ENCODE peak calls at places on chromosomes 16 and 17, in four cellular contexts. M is ovary, G is tibial nerve, H is suprapubic skin. C is an unnamed sample.

GRCh38 chr17:50664788-50665458 is 30.2 kb downstream of the ABCC3 start:
- DNase-seq in M (no peak), G (no peak), H (no peak), C (no peak)

GRCh38 chr17:43328650-43329049 is 70.1 kb upstream of the ARL4D start:
- DNase-seq in M (no peak), G (no peak), H (no peak), C (no peak)

GRCh38 chr16:6674071-6674470 is 658.6 kb upstream of the RBFOX1 start:
- DNase-seq in M (no peak), G (no peak), H (no peak), C (no peak)

GRCh38 chr17:1422907-1423306 is 22.9 kb upstream of the YWHAE start:
- DNase-seq in M (no peak), G (no peak), H (no peak), C (no peak)

GRCh38 chr17:60960398-60961065 is 282.9 kb downstream of the BCAS3 start:
- DNase-seq in M (no peak), G (no peak), H (no peak), C (no peak)

GRCh38 chr16:72123426-72123825 is 29.8 kb downstream of the DHX38 start:
- DNase-seq in M (no peak), G (no peak), H (no peak), C (no peak)

GRCh38 chr16:82987767-82988166 is 361.0 kb downstream of the CDH13 start:
- DNase-seq in M (no peak), G (no peak), H (no peak), C (no peak)

GRCh38 chr17:9199474-9200196 is 178.3 kb downstream of the NTN1 start:
- DNase-seq in M (no peak), G (no peak), H (no peak), C (no peak)

GRCh38 chr16:27389272-27389961 is 12.6 kb upstream of the IL21R start:
- DNase-seq in M (no peak), G (no peak), H (no peak), C (no peak)

GRCh38 chr16:23575834-23576233 is 18.3 kb downstream of the UBFD1 start:
- DNase-seq in M (no peak), G (no peak), H (no peak), C (no peak)

GRCh38 chr17:27892866-27893769 is at the start of gene LYRM9:
- DNase-seq in M (peak; percentile 91), G (peak; percentile 78), H (peak; percentile 93), C (peak; percentile 94)

GRCh38 chr16:74868501-74868900 is 93.9 kb upstream of the FA2H start:
- DNase-seq in M (no peak), G (no peak), H (no peak), C (no peak)

GRCh38 chr17:4657678-4658077 is 16.2 kb upstream of the ALOX15 start:
- DNase-seq in M (no peak), G (no peak), H (no peak), C (no peak)

GRCh38 chr17:46818929-46819859 is 702 bp upstream of the WNT3 start:
- DNase-seq in M (no peak), G (no peak), H (no peak), C (no peak)

GRCh38 chr17:72122668-72123495 is 2.1 kb downstream of the SOX9 start:
- DNase-seq in M (no peak), G (no peak), H (no peak), C (peak; percentile 70)

GRCh38 chr16:84582958-84583516 is 34.8 kb downstream of the COTL1 start:
- DNase-seq in M (no peak), G (no peak), H (no peak), C (no peak)

GRCh38 chr17:76485569-76485968 is 15.7 kb downstream of the RHBDF2 start:
- DNase-seq in M (no peak), G (peak; percentile 57), H (no peak), C (peak; percentile 66)

GRCh38 chr17:34110315-34110714 is 144.8 kb upstream of the CCL2 start:
- DNase-seq in M (no peak), G (no peak), H (no peak), C (no peak)

GRCh38 chr17:17353625-17354484 is 50.7 kb downstream of the NT5M start:
- DNase-seq in M (no peak), G (no peak), H (peak; percentile 53), C (peak; percentile 52)

GRCh38 chr16:87680272-87680644 is 78.0 kb downstream of the JPH3 start:
- DNase-seq in M (no peak), G (no peak), H (no peak), C (no peak)

GRCh38 chr16:57807968-57808528 is 5.8 kb upstream of the KIFC3 start:
- DNase-seq in M (peak; percentile 79), G (peak; percentile 72), H (peak; percentile 89), C (peak; percentile 90)
- TF ChIP-seq POLR2A in M (no peak), G (no peak), H (no peak), C (no peak)

DNA sequence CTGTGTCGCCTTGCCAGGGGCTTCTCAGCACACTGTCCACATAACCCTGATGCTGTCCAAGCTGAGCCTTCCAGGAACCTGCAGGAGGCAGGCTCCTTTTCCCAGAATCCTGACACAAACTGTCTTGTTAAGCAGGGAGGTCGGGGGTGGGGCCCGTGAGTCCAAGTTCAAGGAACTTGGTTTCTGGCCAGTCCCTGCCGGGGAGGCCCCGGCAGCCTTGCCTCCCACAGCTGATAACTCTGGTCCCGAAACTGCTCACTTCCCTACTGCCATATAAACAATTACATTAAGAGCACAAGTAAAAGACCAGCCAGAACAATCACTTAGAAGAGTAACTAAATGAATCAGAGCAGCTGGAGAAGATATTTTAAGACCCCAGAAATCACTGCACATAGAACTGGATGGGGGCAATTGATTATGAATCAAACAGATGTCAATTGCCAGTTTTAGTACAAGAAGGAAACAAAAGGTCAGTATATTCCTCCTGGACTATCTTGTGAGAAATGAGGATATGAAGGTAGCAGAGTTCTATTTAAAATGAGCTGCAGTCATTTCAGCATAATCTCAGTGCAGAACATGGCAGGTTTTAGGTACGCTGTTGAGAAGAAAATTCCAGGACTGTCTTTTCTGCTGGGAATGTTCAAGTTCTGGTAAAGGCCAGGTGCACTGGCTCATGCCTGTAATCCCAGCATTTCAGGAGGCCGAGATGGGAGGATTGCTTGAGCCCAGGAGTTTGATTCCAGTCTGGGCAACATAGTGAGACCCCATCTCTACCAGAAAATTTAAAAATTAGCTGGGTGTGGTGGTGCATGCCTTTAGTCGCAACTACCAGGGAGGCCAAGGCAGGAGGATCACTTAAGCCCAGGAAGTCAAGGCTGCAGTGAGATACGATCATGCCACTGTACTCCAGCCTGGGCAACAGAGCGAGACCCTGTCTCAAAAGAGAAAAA is 169.8 kb downstream of the PITPNC1 start:
- DNase-seq in M (peak; percentile 58), G (no peak), H (no peak), C (peak; percentile 78)
- TF ChIP-seq EP300 in M (no peak), G (no peak), H (no peak), C (no peak)

DNA sequence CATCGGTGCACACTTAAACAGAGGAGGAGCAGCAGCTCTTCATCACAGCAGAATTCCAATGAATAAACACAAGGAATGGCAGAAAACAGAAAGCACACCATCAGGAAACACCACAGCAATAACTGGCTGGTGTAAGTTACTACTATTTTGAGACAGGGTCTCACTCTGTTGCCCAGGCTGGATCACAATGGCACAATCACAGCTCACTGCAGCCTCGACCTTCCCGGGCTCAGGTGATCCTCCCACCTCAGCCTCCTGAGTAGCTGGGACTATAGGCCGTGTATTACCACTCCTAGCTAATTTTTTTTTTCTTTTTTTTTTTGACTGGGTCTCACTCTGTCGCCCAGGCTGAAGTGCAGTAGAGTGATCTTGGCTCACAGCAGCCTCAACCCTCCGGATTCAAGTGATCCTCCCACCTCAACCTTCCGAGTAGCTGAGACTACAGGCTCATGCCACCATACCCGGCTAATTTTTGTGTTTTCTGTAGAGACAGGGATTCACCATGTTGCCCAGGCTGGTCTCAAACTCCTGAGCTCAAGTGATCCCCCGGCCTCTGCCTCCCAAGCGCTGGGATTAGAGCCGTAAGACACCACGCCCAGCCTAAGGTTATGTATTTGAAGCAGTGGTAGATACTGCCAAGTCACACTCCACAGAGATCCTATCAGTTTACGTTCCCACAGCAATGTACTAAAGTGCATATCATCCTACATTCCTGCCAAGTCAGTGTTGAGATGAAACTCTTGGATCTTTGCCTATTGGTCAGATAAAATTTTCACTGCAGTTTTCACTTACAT is 20.7 kb downstream of the TRAP1 start:
- DNase-seq in M (no peak), G (no peak), H (no peak), C (no peak)
- TF ChIP-seq POLR2A in M (no peak), G (no peak), H (no peak), C (no peak)

GRCh38 chr16:11225677-11226549 is 30.1 kb downstream of the SOCS1 start:
- DNase-seq in M (no peak), G (no peak), H (no peak), C (no peak)

GRCh38 chr16:11224894-11225676 is 30.9 kb downstream of the SOCS1 start:
- DNase-seq in M (no peak), G (no peak), H (no peak), C (no peak)

GRCh38 chr16:11229432-11229831 is 26.6 kb downstream of the SOCS1 start:
- DNase-seq in M (no peak), G (no peak), H (no peak), C (no peak)

GRCh38 chr16:11219188-11219587 is 36.8 kb downstream of the SOCS1 start:
- DNase-seq in M (no peak), G (no peak), H (no peak), C (no peak)

DNA sequence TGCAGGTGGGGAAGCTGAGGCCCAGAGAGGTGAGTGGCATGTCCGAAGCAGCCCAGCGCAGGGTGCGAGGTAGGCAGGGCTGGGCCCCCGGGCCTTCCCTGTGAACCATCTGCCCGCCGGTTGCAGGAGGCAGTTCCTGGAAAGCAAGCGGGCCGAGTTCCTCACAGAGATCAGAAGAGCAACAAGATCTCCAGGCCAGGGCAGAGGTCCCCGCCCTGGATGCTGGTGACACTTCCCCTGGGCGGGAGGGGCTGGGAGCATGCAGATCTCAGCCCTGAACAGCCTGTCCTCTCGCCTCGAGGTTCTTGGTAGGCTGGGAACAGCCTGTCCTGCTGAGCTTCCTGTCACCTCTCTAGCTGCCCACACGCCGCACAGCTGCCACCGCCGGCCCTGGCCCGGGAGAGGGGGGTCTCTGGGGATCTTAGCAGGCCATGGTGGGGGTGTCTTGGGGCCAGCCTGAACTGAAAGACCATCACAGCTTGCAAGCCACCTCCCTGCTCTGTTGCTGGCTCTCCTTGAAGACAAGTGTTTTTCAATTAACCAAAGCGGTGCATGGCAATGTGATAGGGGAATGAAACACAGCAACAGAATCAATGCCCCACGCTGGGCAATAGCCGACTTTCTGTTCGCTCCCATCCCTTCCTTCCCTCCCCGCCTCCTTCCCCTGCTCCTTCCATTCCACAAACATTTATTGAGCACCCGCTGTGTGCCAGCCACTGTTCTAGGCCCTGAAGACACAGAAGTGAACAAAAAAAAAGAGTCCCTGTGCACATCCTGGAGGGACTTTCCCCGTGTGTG is 31.7 kb downstream of the SOCS1 start:
- DNase-seq in M (no peak), G (peak; percentile 74), H (peak; percentile 87), C (peak; percentile 86)
- TF ChIP-seq EP300 in M (no peak), G (peak; percentile 84), H (no peak), C (peak; percentile 79)

C was measured in sigmoid colon.